ENCODE peak calls at places on chromosomes 6 and 20, in six cellular contexts. One of them, this sample, is unnamed.

GRCh38 chr6:5996701-5997419 is 9.9 kb downstream of the NRN1 start:
- DNase-seq in islet precursor cell: peak
- DNase-seq in mesendoderm: peak
- DNase-seq in left ventricle myocardium inferior: no peak
- DNase-seq in NCI-H345: peak
- DNase-seq in NCI-H446: no peak
- DNase-seq in this sample: no peak

GRCh38 chr20:54608039-54608745 is 132.8 kb downstream of the DOK5 start:
- DNase-seq in left ventricle myocardium inferior: no peak
- DNase-seq in NCI-H446: no peak
- DNase-seq in mesendoderm: no peak
- DNase-seq in NCI-H345: no peak
- DNase-seq in islet precursor cell: no peak
- DNase-seq in this sample: no peak

GRCh38 chr6:3239110-3239830 is 11.8 kb upstream of the TUBB2B start:
- DNase-seq in mesendoderm: peak
- DNase-seq in left ventricle myocardium inferior: no peak
- DNase-seq in islet precursor cell: peak
- DNase-seq in NCI-H345: no peak
- DNase-seq in NCI-H446: no peak
- DNase-seq in this sample: no peak

GRCh38 chr6:159654483-159655098 is 38.5 kb downstream of the SOD2 start:
- DNase-seq in NCI-H446: peak
- DNase-seq in mesendoderm: peak
- DNase-seq in NCI-H345: peak
- DNase-seq in islet precursor cell: no peak
- DNase-seq in left ventricle myocardium inferior: no peak
- DNase-seq in this sample: peak

GRCh38 chr6:110049696-110050465 is 71.8 kb downstream of the GPR6 start:
- DNase-seq in NCI-H446: no peak
- DNase-seq in islet precursor cell: no peak
- DNase-seq in mesendoderm: no peak
- DNase-seq in NCI-H345: no peak
- DNase-seq in left ventricle myocardium inferior: no peak
- DNase-seq in this sample: no peak

GRCh38 chr6:30779850-30780641 is 35.7 kb upstream of the IER3 start:
- DNase-seq in NCI-H345: no peak
- DNase-seq in left ventricle myocardium inferior: no peak
- DNase-seq in mesendoderm: no peak
- DNase-seq in islet precursor cell: peak
- DNase-seq in NCI-H446: no peak
- DNase-seq in this sample: no peak

GRCh38 chr6:11288065-11288464 is 55.6 kb upstream of the NEDD9 start:
- DNase-seq in NCI-H345: no peak
- DNase-seq in left ventricle myocardium inferior: no peak
- DNase-seq in NCI-H446: no peak
- DNase-seq in islet precursor cell: no peak
- DNase-seq in mesendoderm: no peak
- DNase-seq in this sample: no peak

GRCh38 chr6:30447237-30447636 is 42.1 kb upstream of the HLA-E start:
- DNase-seq in NCI-H446: no peak
- DNase-seq in left ventricle myocardium inferior: no peak
- DNase-seq in islet precursor cell: peak
- DNase-seq in NCI-H345: no peak
- DNase-seq in mesendoderm: peak
- DNase-seq in this sample: peak

GRCh38 chr6:36610041-36610440 is 15.9 kb downstream of the SRSF3 start:
- DNase-seq in islet precursor cell: no peak
- DNase-seq in NCI-H446: no peak
- DNase-seq in NCI-H345: no peak
- DNase-seq in left ventricle myocardium inferior: no peak
- DNase-seq in mesendoderm: no peak
- DNase-seq in this sample: no peak

GRCh38 chr6:154653853-154654252 is 79.4 kb upstream of the SCAF8 start:
- DNase-seq in mesendoderm: peak
- DNase-seq in NCI-H345: no peak
- DNase-seq in islet precursor cell: no peak
- DNase-seq in left ventricle myocardium inferior: no peak
- DNase-seq in NCI-H446: no peak
- DNase-seq in this sample: no peak

GRCh38 chr20:50815162-50815989 is 20.5 kb downstream of the BCAS4 start:
- DNase-seq in NCI-H446: no peak
- DNase-seq in left ventricle myocardium inferior: no peak
- DNase-seq in NCI-H345: peak
- DNase-seq in mesendoderm: no peak
- DNase-seq in islet precursor cell: no peak
- DNase-seq in this sample: no peak

GRCh38 chr6:40328376-40328987 is 258.7 kb downstream of the LRFN2 start:
- DNase-seq in mesendoderm: peak
- DNase-seq in NCI-H446: peak
- DNase-seq in left ventricle myocardium inferior: no peak
- DNase-seq in NCI-H345: peak
- DNase-seq in islet precursor cell: peak
- DNase-seq in this sample: no peak

GRCh38 chr6:162999575-163000285 is 272.0 kb downstream of the PACRG start:
- DNase-seq in left ventricle myocardium inferior: no peak
- DNase-seq in NCI-H446: no peak
- DNase-seq in mesendoderm: no peak
- DNase-seq in islet precursor cell: no peak
- DNase-seq in NCI-H345: no peak
- DNase-seq in this sample: no peak

GRCh38 chr20:54047741-54048140 is 22.7 kb downstream of the BCAS1 start:
- DNase-seq in mesendoderm: no peak
- DNase-seq in NCI-H345: no peak
- DNase-seq in islet precursor cell: no peak
- DNase-seq in NCI-H446: no peak
- DNase-seq in left ventricle myocardium inferior: no peak
- DNase-seq in this sample: no peak

GRCh38 chr20:1815502-1816085 is 79.6 kb upstream of the SIRPA start:
- DNase-seq in islet precursor cell: no peak
- DNase-seq in NCI-H345: peak
- DNase-seq in left ventricle myocardium inferior: no peak
- DNase-seq in NCI-H446: peak
- DNase-seq in mesendoderm: no peak
- DNase-seq in this sample: no peak

GRCh38 chr6:33755070-33755869 is 8.6 kb upstream of the IP6K3 start:
- DNase-seq in NCI-H446: no peak
- DNase-seq in NCI-H345: peak
- DNase-seq in mesendoderm: no peak
- DNase-seq in left ventricle myocardium inferior: no peak
- DNase-seq in islet precursor cell: no peak
- DNase-seq in this sample: no peak

GRCh38 chr6:100504786-100505737 is 40.3 kb upstream of the SIM1 start:
- DNase-seq in left ventricle myocardium inferior: no peak
- DNase-seq in islet precursor cell: peak
- DNase-seq in NCI-H345: no peak
- DNase-seq in NCI-H446: no peak
- DNase-seq in mesendoderm: peak
- DNase-seq in this sample: no peak

GRCh38 chr20:34579191-34579661 is 20.7 kb downstream of the MAP1LC3A start:
- DNase-seq in islet precursor cell: peak
- DNase-seq in NCI-H446: peak
- DNase-seq in NCI-H345: no peak
- DNase-seq in left ventricle myocardium inferior: peak
- DNase-seq in mesendoderm: no peak
- DNase-seq in this sample: no peak

GRCh38 chr6:36313628-36313895 is 23.1 kb downstream of the BNIP5 start:
- DNase-seq in islet precursor cell: peak
- DNase-seq in NCI-H345: no peak
- DNase-seq in NCI-H446: no peak
- DNase-seq in mesendoderm: no peak
- DNase-seq in left ventricle myocardium inferior: no peak
- DNase-seq in this sample: no peak

GRCh38 chr20:23103284-23104018 is 17.3 kb upstream of the CD93 start:
- DNase-seq in mesendoderm: no peak
- DNase-seq in left ventricle myocardium inferior: no peak
- DNase-seq in islet precursor cell: no peak
- DNase-seq in NCI-H345: no peak
- DNase-seq in NCI-H446: no peak
- DNase-seq in this sample: no peak

GRCh38 chr6:27251672-27252251 is 4.3 kb downstream of the PRSS16 start:
- DNase-seq in NCI-H446: peak
- DNase-seq in left ventricle myocardium inferior: no peak
- DNase-seq in NCI-H345: peak
- DNase-seq in mesendoderm: peak
- DNase-seq in islet precursor cell: peak
- DNase-seq in this sample: peak

GRCh38 chr20:11917663-11918062 is at the start of gene BTBD3:
- DNase-seq in NCI-H446: peak
- DNase-seq in left ventricle myocardium inferior: peak
- DNase-seq in mesendoderm: no peak
- DNase-seq in islet precursor cell: no peak
- DNase-seq in NCI-H345: peak
- DNase-seq in this sample: no peak

This sample was measured in NT2/D1.